ENCODE peak calls at places on chromosome 17, in six cellular contexts. L, Z, I, A, W and X are unnamed samples.
A peak's percentile ranks its signal among the peaks of the same experiment; 100 is the strongest.

GRCh38 chr17:38590988-38591758 is 14.6 kb downstream of the SRCIN1 start:
- DNase-seq in L (no peak), Z (no peak), I (no peak), A (no peak), W (peak; percentile 64), X (no peak)

GRCh38 chr17:8944748-8945147 is 20.8 kb downstream of the PIK3R5 start:
- DNase-seq in I (no peak), Z (no peak), L (no peak), A (no peak), W (no peak), X (no peak)

GRCh38 chr17:45942284-45942683 is 47.9 kb downstream of the MAPT start:
- DNase-seq in I (no peak), L (peak; percentile 18), W (no peak), Z (peak; percentile 87), A (peak; percentile 36), X (no peak)

GRCh38 chr17:60594747-60595146 is 5.2 kb upstream of the PPM1D start:
- DNase-seq in I (no peak), Z (no peak), L (no peak), W (no peak), A (no peak), X (no peak)

GRCh38 chr17:71699907-71700306 is 420.9 kb upstream of the SOX9 start:
- DNase-seq in A (no peak), L (no peak), W (no peak), Z (no peak), I (no peak), X (no peak)

GRCh38 chr17:39139561-39139960 is 11.9 kb downstream of the PLXDC1 start:
- DNase-seq in Z (no peak), W (no peak), I (no peak), A (no peak), L (no peak), X (no peak)

GRCh38 chr17:79001190-79002020 is 8.2 kb downstream of the CANT1 start:
- DNase-seq in I (no peak), A (peak; percentile 10), L (peak; percentile 9), Z (no peak), W (no peak), X (no peak)

GRCh38 chr17:71084219-71084618 is 914.9 kb downstream of the KCNJ2 start:
- DNase-seq in L (peak; percentile 30), I (peak; percentile 30), W (peak; percentile 23), A (no peak), Z (no peak), X (no peak)

GRCh38 chr17:63150994-63151464 is 185.0 kb downstream of the TANC2 start:
- DNase-seq in L (no peak), Z (no peak), W (no peak), I (peak; percentile 38), A (no peak), X (no peak)

GRCh38 chr17:7144203-7144602 is 29.6 kb upstream of the ASGR2 start:
- DNase-seq in A (no peak), Z (no peak), L (no peak), W (no peak), I (no peak), X (no peak)

GRCh38 chr17:71985111-71986039 is 135.4 kb upstream of the SOX9 start:
- DNase-seq in I (no peak), Z (no peak), L (no peak), W (no peak), A (no peak), X (no peak)

GRCh38 chr17:1485311-1485747 is 7.2 kb downstream of the MYO1C start:
- DNase-seq in A (peak; percentile 52), I (peak; percentile 78), Z (peak; percentile 66), W (no peak), L (peak; percentile 60), X (no peak)

GRCh38 chr17:81304196-81305015 is 9.3 kb upstream of the SLC38A10 start:
- DNase-seq in A (no peak), Z (peak; percentile 28), W (no peak), I (no peak), L (no peak), X (no peak)
- H3K4me1 ChIP-seq in A (peaks cover 5% of the 10 kb centered on the region), Z (peaks cover 11% of the 10 kb centered on the region), W (no peaks in the 10 kb centered on the region), I (peaks cover 11% of the 10 kb centered on the region), L (peaks cover 2% of the 10 kb centered on the region), X (no peaks in the 10 kb centered on the region)

DNA sequence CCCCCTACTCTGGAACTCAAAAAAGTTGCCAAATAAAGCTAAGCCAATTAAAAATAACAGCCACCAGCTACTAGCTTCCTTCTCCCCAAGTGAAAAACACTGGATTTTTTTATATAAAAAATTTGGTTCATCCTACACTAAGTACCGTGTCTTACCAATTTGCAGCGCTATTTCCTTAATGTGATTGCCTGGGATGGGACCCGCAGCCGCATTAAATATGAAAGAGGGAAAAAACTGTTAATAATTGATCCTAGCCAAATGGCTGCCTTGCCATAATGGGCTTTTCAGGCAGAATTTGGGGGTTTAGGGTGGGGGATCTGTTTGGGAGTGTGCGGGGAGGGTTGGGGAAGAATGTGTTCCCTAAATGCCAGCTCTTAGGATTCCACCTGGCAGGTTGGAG is 2.0 kb downstream of the HOXB9 start:
- DNase-seq in W (no peak), A (no peak), I (no peak), Z (no peak), L (no peak), X (no peak)
- H3K27me3 ChIP-seq in W (peaks cover 53% of the 10 kb centered on the region), A (peaks cover 77% of the 10 kb centered on the region), I (peaks cover 68% of the 10 kb centered on the region), Z (peaks cover 60% of the 10 kb centered on the region), L (peaks cover 5% of the 10 kb centered on the region), X (peaks cover 74% of the 10 kb centered on the region)

DNA sequence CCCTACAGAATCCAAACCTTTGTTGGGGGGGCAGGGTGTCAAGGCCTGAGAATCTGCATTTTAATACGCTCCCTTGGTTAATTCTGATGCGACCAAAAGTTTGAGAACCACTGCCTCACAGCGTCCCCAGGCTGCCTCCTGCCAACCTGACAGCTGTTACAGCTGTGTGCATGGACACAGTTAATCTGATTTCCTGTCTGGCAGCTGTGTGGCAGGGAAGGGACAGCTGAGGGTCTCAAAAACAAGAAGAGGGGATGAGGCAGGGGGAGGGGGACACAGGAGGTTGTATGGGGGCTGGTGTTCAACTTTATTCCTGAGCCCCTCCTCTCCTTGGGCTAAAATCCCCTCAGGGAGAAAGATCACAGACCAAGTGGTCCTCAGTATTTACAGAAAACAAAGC is 17.5 kb downstream of the HDAC5 start:
- DNase-seq in L (no peak), I (no peak), A (no peak), Z (no peak), W (no peak), X (no peak)
- H3K4me1 ChIP-seq in L (peaks cover 24% of the 10 kb centered on the region), I (peaks cover 13% of the 10 kb centered on the region), A (peaks cover 28% of the 10 kb centered on the region), Z (peaks cover 97% of the 10 kb centered on the region), W (peaks cover 8% of the 10 kb centered on the region), X (peaks cover 2% of the 10 kb centered on the region)

DNA sequence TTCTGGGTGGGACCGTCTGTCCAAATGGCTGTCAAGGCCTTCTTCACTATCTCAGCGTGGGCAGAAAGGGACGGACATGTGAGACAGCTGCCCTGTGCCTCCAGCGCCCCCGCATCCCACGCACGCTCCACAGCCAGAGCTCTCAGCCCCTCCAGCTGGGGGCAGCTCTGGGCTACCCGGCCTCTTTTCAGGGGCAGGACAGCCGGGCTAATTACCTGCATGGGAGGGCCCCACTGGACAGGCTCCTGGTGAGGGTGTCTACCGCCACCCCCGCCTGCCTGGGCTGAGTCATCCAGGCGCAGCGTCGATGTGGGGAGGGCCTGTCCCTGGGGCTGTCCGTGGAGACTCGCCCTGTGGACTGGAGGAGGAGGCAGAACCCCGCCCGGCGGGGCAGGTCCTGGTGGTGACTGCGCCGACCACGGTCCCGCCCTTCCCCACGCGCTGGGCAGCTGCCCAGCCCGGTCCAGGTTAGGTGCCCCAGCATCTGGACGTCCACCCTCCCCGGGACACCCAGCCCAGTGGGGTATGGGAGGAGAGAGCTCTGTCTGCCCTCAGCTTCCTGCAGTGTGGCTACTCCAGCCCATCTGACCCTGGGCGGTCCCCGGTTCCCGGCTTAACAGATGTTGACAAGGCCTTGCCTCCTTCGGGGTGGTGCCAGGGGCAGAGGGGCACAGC is 5.9 kb upstream of the METRNL start:
- DNase-seq in W (no peak), L (no peak), I (no peak), A (no peak), Z (peak; percentile 71), X (no peak)
- H3K27me3 ChIP-seq in W (peaks cover 2% of the 10 kb centered on the region), L (no peaks in the 10 kb centered on the region), I (peaks cover 9% of the 10 kb centered on the region), A (no peaks in the 10 kb centered on the region), Z (no peaks in the 10 kb centered on the region), X (no peaks in the 10 kb centered on the region)

GRCh38 chr17:57527437-57528083 is 217.5 kb downstream of the CCDC182 start:
- DNase-seq in Z (no peak), I (peak; percentile 82), L (no peak), A (no peak), W (no peak), X (no peak)

GRCh38 chr17:57530026-57530425 is 215.1 kb downstream of the CCDC182 start:
- DNase-seq in I (no peak), A (no peak), W (no peak), L (no peak), Z (no peak), X (no peak)

GRCh38 chr17:57531078-57531477 is 214.0 kb downstream of the CCDC182 start:
- DNase-seq in Z (no peak), W (no peak), I (no peak), A (no peak), L (no peak), X (no peak)

GRCh38 chr17:57530508-57530907 is 214.6 kb downstream of the CCDC182 start:
- DNase-seq in A (peak; percentile 47), Z (no peak), I (no peak), W (no peak), L (no peak), X (no peak)

DNA sequence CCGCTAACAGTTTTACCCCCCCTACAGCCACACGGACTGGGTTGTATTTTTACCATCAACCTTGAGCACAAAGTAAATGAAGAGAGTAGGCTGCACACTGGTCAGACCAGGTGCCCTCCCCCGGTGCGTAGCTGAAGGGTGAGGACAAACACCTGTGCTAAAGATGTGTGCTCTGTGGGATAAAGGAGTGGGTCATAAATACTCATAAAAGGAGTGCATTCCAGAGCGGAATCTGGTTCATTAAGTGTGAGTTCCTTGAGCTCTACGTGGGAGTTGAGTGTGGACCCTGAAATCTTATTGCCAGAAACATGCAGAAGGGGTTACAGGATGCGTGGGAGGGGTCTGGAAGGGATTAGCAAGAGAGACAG is 217.0 kb downstream of the CCDC182 start:
- DNase-seq in A (peak; percentile 76), I (no peak), L (no peak), W (no peak), Z (no peak), X (no peak)
- H3K4me1 ChIP-seq in A (no peaks in the 10 kb centered on the region), I (peaks cover 62% of the 10 kb centered on the region), L (no peaks in the 10 kb centered on the region), W (peaks cover 100% of the 10 kb centered on the region), Z (peaks cover 7% of the 10 kb centered on the region), X (no peaks in the 10 kb centered on the region)

GRCh38 chr17:65557349-65558310 is 3.8 kb downstream of the AXIN2 start:
- DNase-seq in I (no peak), W (peak; percentile 64), Z (no peak), A (no peak), L (no peak), X (peak; percentile 34)

GRCh38 chr17:65558683-65559311 is 2.7 kb downstream of the AXIN2 start:
- DNase-seq in W (no peak), Z (no peak), A (no peak), L (no peak), I (no peak), X (no peak)

GRCh38 chr17:65559483-65559801 is 2.0 kb downstream of the AXIN2 start:
- DNase-seq in A (no peak), I (no peak), W (no peak), L (no peak), Z (no peak), X (no peak)

GRCh38 chr17:65556910-65557348 is 4.5 kb downstream of the AXIN2 start:
- DNase-seq in Z (no peak), L (no peak), I (no peak), W (no peak), A (no peak), X (no peak)

GRCh38 chr17:65558311-65558682 is 3.2 kb downstream of the AXIN2 start:
- DNase-seq in L (no peak), Z (no peak), A (no peak), I (no peak), W (no peak), X (no peak)
- H3K27me3 ChIP-seq in L (no peaks in the 10 kb centered on the region), Z (no peaks in the 10 kb centered on the region), A (no peaks in the 10 kb centered on the region), I (no peaks in the 10 kb centered on the region), W (peaks cover 10% of the 10 kb centered on the region), X (no peaks in the 10 kb centered on the region)